ENCODE peak calls at places on chromosomes 4 and X, in seven cellular contexts. A is effector CD4-positive, alpha-beta T cell; U is heart right ventricle; S is GM03348; K is EL; Q is CD8-positive, alpha-beta T cell; X is DMS79 treated with DMSO at 0.1 percent for 48 hours. L is an unnamed sample.

GRCh38 chr4:89598602-89599001 is 238.4 kb downstream of the SNCA start:
- DNase-seq in S (no peak), A (no peak), X (no peak), Q (no peak), U (no peak), K (no peak), L (peak)

GRCh38 chr4:56743550-56743949 is 62.5 kb upstream of the HOPX start:
- DNase-seq in K (no peak), X (no peak), U (no peak), A (no peak), Q (no peak), S (no peak), L (no peak)

GRCh38 chr4:54395013-54395527 is 166.0 kb downstream of the PDGFRA start:
- DNase-seq in U (no peak), X (no peak), A (no peak), K (no peak), Q (no peak), S (no peak), L (no peak)

GRCh38 chr4:106142616-106143015 is 173.4 kb downstream of the TBCK start:
- DNase-seq in K (no peak), S (no peak), A (no peak), U (no peak), Q (no peak), X (no peak), L (no peak)

GRCh38 chr4:109614466-109614865 is 54.4 kb downstream of the MCUB start:
- DNase-seq in K (no peak), Q (no peak), U (no peak), X (no peak), S (no peak), A (no peak), L (no peak)

GRCh38 chr4:48906283-48907173 is at the start of gene OCIAD2:
- DNase-seq in Q (peak), X (peak), U (peak), A (peak), K (peak), S (peak), L (peak)

GRCh38 chrX:68249401-68249831 is 183.9 kb downstream of the OPHN1 start:
- DNase-seq in U (peak), X (no peak), K (no peak), Q (no peak), S (peak), A (no peak), L (no peak)

GRCh38 chr4:8909548-8909947 is 37.9 kb upstream of the HMX1 start:
- DNase-seq in X (no peak), Q (no peak), U (no peak), A (no peak), K (no peak), S (no peak), L (no peak)

GRCh38 chrX:17007134-17007768 is 60.8 kb downstream of the REPS2 start:
- DNase-seq in S (peak), A (no peak), Q (no peak), X (no peak), K (no peak), U (no peak), L (peak)

GRCh38 chrX:150456466-150456865 is 93.3 kb downstream of the MAMLD1 start:
- DNase-seq in K (no peak), S (no peak), A (no peak), X (no peak), Q (no peak), U (no peak), L (peak)

GRCh38 chr4:40316333-40316781 is 18.8 kb upstream of the CHRNA9 start:
- DNase-seq in U (no peak), Q (no peak), K (peak), A (peak), X (no peak), S (peak), L (peak)

GRCh38 chr4:152696764-152697250 is 17.0 kb upstream of the TMEM154 start:
- DNase-seq in X (no peak), A (peak), U (no peak), K (no peak), Q (peak), S (peak), L (peak)

GRCh38 chr4:6105311-6105911 is 87.2 kb upstream of the C4orf50 start:
- DNase-seq in Q (no peak), A (no peak), U (no peak), K (no peak), X (no peak), S (no peak), L (no peak)

GRCh38 chr4:54961357-54961975 is 163.9 kb downstream of the KDR start:
- DNase-seq in K (peak), Q (no peak), A (no peak), U (no peak), X (peak), S (peak), L (peak)

GRCh38 chrX:46957299-46957698 is 45.1 kb downstream of the JADE3 start:
- DNase-seq in X (no peak), K (no peak), Q (no peak), U (no peak), S (no peak), A (no peak), L (no peak)

GRCh38 chr4:175932116-175932515 is 120.1 kb upstream of the GPM6A start:
- DNase-seq in K (no peak), A (no peak), X (no peak), S (no peak), U (no peak), Q (no peak), L (no peak)

GRCh38 chr4:16259531-16260246 is 33.4 kb upstream of the TAPT1 start:
- DNase-seq in X (no peak), K (no peak), A (no peak), Q (no peak), U (no peak), S (peak), L (peak)

GRCh38 chr4:143616771-143617170 is 83.7 kb downstream of the FREM3 start:
- DNase-seq in X (no peak), Q (no peak), K (peak), S (peak), U (no peak), A (no peak), L (peak)

GRCh38 chr4:72171761-72172160 is 140.0 kb downstream of the NPFFR2 start:
- DNase-seq in U (no peak), S (no peak), Q (no peak), A (no peak), X (no peak), K (no peak), L (no peak)

GRCh38 chrX:49627030-49627777 is 28.4 kb downstream of the GAGE1 start:
- DNase-seq in S (no peak), Q (no peak), U (peak), X (no peak), K (no peak), A (no peak), L (peak)

GRCh38 chrX:133598596-133599334 is 183.5 kb upstream of the GPC4 start:
- DNase-seq in S (no peak), X (no peak), K (no peak), U (no peak), Q (no peak), A (no peak), L (no peak)

GRCh38 chr4:173522160-173522873 is 7.7 kb downstream of the HAND2 start:
- DNase-seq in A (no peak), Q (no peak), K (peak), X (no peak), U (peak), S (peak), L (peak)

L was measured in epithelial cell of esophagus.